ENCODE peak calls at places on chromosomes 16 and 17, in four cellular contexts. G is GM12878, O is HepG2, U is H1. F is an unnamed sample.

GRCh38 chr16:55661842-55662479 is 6.2 kb downstream of the SLC6A2 start:
- DNase-seq in G (no peak), O (no peak), U (no peak), F (no peak)

GRCh38 chr16:77374384-77374783 is 60.5 kb downstream of the ADAMTS18 start:
- DNase-seq in G (no peak), O (no peak), U (no peak), F (no peak)

GRCh38 chr17:50953831-50954601 is 87.9 kb upstream of the TOB1 start:
- DNase-seq in G (no peak), O (no peak), U (no peak), F (no peak)

GRCh38 chr16:3492356-3492755 is 2.9 kb downstream of the C16orf90 start:
- DNase-seq in G (no peak), O (no peak), U (no peak), F (no peak)

GRCh38 chr17:63250830-63251229 is 195.3 kb downstream of the CYB561 start:
- DNase-seq in G (no peak), O (no peak), U (no peak), F (no peak)

GRCh38 chr17:49450735-49451134 is 36.1 kb upstream of the PHB1 start:
- DNase-seq in G (no peak), O (no peak), U (no peak), F (no peak)

GRCh38 chr16:78783570-78784079 is 684.2 kb downstream of the WWOX start:
- DNase-seq in G (no peak), O (no peak), U (no peak), F (no peak)

GRCh38 chr17:75266315-75267145 is 4.5 kb downstream of the MIF4GD start:
- DNase-seq in G (no peak), O (no peak), U (no peak), F (no peak)

GRCh38 chr17:35046740-35047283 is 16.7 kb downstream of the RFFL start:
- DNase-seq in G (peak), O (peak), U (no peak), F (no peak)

GRCh38 chr17:67004191-67004590 is 39.7 kb downstream of the CACNG4 start:
- DNase-seq in G (no peak), O (no peak), U (no peak), F (no peak)

GRCh38 chr17:13393841-13394710 is 207.7 kb downstream of the HS3ST3A1 start:
- DNase-seq in G (no peak), O (no peak), U (no peak), F (no peak)

GRCh38 chr16:30660424-30661251 is 2.4 kb downstream of the FBRS start:
- DNase-seq in G (no peak), O (no peak), U (no peak), F (no peak)

GRCh38 chr17:82729479-82730260 is 5.7 kb upstream of the FN3K start:
- DNase-seq in G (no peak), O (no peak), U (no peak), F (no peak)

GRCh38 chr17:32240745-32241144 is 24.9 kb upstream of the RHBDL3 start:
- DNase-seq in G (no peak), O (no peak), U (no peak), F (no peak)

GRCh38 chr16:88599092-88599733 is 29.0 kb downstream of the ZC3H18 start:
- DNase-seq in G (no peak), O (no peak), U (no peak), F (no peak)

GRCh38 chr16:54027126-54027922 is 259.3 kb downstream of the IRX3 start:
- DNase-seq in G (no peak), O (no peak), U (no peak), F (no peak)

GRCh38 chr17:15999974-16000827 is 577 bp downstream of the TTC19 start:
- DNase-seq in G (no peak), O (peak), U (no peak), F (no peak)

DNA sequence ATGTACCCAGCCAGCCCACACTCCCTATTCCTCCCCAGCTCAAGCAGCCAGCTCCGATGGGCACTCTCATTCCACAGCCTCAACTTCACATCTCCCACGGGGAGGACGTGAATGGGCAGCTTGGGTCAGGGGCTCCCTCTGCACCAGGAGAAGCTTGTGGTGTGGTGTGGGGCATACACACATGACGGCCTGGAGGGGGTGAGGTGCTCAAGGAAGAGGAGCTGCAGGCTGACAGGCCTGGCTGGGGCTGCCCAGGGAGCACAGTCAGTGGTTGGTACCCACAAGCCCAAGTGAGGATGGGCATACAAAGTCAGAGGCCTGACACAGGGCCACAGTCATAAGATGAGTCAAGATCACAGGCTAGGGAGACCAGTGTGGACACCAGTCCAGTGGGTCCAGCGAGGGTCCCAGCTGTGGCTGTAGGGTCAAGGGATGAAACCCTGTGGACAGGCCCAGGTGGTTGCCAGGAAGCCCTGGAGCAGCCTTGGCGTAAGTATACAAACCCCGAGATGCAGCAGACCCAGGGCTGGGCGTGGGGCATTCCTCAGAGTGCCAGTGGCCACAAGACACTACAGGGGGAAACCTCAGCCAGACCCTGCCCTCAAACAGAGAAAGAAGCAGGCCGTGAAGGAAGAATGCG is 4.4 kb downstream of the DRC3 start:
- DNase-seq in G (no peak), O (no peak), U (no peak), F (no peak)
- H3K9ac ChIP-seq in G (no peak), O (no peak), U (no peak), F (no peak)

GRCh38 chr16:22878955-22879354 is 65.0 kb downstream of the HS3ST2 start:
- DNase-seq in G (no peak), O (no peak), U (peak), F (no peak)
- TF ChIP-seq SUZ12 in G (no peak), O (no peak), U (no peak), F (no peak)

DNA sequence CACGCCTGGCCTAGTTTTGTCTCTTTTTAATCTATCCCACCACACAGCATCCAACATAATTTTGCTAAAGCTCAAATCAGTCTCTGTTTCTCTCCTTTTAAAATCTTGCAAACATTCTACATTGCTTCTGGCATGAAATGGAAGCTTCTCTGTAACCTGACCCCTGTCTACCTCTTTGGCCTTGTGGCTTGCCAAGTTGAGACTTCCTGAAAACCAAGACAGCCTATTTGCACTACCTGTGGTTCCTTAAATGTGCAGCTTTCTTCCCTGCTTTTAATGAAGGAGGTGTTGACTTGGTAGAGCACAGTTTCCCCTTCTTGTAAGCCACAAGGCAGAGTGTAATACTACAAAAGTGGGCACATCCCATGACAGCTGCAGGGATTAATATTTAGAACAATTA is 6.0 kb upstream of the CCL3 start:
- DNase-seq in G (no peak), O (no peak), U (no peak), F (no peak)
- TF ChIP-seq ZNF274 in G (no peak), O (no peak), U (no peak), F (no peak)

DNA sequence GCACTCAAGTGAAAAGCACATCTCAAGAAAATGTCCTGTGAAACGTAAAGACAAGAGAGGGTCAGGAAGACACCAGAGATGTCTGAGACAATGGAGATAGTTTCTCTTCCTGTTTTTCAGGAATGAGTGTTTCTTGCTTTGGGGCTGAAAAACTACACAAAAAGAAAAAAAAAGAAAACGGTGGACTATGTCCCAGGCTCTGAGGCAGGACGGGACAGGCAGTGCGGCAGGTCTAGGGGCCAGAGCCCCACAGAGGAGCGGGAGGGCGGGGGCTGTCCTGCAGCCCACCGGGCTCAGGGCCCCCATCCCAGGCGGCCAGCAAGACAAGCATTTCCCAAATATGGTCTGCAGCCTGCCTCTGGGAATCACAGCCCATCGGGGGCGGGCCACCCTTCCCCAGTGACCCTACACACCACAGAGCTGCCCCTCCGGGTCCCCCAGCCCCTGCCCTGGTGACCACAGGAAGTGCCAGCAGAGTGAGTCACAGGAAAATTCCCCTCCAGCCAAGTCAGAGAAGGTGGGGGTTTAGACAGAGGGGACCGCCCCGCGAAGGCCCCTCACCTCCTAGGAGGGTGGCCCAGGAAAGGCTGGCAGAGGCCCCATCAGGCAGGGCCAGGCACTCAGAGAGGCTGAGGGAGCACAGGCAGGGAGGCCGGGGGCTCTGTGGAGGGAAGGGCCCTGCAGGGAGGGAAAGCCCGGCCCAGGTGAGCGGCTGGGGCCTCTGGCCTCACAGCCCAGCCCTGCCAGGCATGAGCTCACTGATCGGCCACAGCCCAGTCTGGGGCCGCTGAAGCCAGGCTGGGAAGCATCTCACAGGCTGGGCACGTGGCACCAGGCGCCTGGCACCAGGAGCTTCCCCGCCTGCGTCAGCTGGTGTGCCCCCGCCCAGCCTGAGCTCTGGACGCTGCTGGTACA is 6.3 kb downstream of the BCAR1 start:
- DNase-seq in G (no peak), O (peak), U (no peak), F (peak)
- H3K9ac ChIP-seq in G (no peak), O (peak), U (peak), F (peak)

GRCh38 chr16:85483424-85483823 is 129.7 kb upstream of the GSE1 start:
- DNase-seq in G (no peak), O (no peak), U (no peak), F (no peak)

GRCh38 chr16:85486256-85486915 is 126.7 kb upstream of the GSE1 start:
- DNase-seq in G (no peak), O (no peak), U (no peak), F (no peak)

GRCh38 chr16:85481738-85482137 is 131.4 kb upstream of the GSE1 start:
- DNase-seq in G (no peak), O (no peak), U (no peak), F (no peak)

GRCh38 chr16:85485379-85485778 is 127.7 kb upstream of the GSE1 start:
- DNase-seq in G (no peak), O (no peak), U (no peak), F (no peak)

DNA sequence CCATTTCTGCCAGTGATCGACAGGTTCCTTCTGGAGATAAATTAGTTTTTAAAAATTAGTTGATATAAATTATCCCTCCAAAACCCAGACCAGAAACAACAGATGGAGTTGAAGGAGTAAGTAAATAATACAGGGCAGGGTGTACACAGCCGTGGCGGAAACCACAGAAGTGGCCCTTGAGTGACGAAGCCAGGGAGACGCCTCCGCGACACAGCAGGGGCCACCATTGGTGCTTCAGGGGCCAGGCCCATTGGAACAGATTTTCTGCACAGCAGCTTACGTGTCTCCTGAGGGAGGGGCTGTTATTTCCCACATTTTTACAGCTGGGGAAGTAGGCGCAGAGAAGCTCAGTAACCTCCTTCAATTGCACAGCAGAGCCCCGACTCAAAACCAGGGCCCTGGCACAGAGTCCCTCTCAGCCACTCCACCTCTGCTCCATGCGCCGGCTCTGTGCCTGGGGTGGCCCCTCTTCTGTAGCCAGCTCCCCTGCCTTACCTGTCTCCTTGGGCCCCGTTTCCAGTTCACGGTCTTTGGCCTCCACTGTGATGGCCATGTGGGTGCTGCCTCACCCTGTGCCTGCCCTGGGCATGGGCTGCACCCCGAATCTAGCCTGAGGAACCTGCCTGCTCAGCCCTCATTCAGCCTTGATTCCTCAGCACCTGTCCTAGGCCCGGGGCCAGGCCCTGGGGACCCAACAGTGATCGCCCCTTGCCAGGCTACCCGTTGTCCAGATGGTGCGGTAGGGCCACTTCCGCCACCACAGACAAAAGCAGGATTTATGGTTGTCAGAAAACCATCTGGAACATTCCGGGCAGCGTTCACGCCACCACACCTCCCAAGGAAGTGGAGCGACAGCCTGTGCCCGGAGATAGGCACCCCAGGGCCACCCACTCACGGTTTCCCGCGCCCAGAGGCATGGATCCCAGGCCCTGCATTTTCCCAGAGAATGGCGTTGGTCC is 128.5 kb upstream of the GSE1 start:
- DNase-seq in G (no peak), O (no peak), U (no peak), F (no peak)
- TF ChIP-seq SUZ12 in G (no peak), O (no peak), U (no peak), F (no peak)

DNA sequence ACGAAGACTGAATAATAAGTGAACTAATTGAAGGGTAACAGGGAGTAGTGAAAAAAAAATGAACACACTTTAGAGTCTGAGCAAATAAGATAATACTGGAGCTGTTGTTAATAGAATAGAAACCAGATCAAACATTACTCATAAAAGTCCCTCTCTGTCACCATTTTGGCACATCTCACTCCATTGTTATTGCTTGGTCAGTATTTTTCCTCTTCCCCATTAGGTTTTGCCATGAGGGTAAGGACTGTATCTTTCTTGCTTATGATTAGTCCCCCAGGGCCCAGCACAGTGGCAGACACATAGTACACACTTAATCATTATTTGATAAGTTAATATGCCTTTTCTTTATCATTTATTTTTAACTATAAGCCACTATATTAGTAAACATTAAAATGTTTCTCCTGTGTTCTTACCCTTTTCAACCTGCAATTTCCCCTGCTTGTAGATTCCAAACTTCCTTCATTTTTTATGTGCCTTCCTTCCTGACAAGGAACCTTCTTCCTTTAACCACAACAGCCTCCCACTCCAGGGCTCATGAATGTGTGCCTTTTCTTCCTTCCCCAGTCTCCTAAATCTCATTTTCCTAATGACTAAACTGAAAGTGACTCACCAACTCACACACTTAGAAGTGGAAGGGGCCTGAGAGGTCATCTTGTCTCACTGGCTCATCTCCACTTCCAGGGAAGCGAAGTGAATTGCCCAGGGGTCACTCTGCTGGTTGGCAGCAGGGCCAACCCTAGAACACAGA is 88.2 kb upstream of the HAS3 start:
- DNase-seq in G (no peak), O (no peak), U (no peak), F (no peak)
- TF ChIP-seq ZNF274 in G (no peak), O (no peak), U (no peak), F (no peak)

GRCh38 chr16:72666267-72666666 is 381.7 kb downstream of the ZFHX3 start:
- DNase-seq in G (no peak), O (no peak), U (no peak), F (no peak)
- H3K9ac ChIP-seq in G (no peak), O (no peak), U (no peak), F (no peak)